ENCODE peak calls at places on chromosomes 16 and 17, in six cellular contexts. N is A549, F is endothelial cell of umbilical vein, P is K562, E is WTC11, W is HepG2. K is an unnamed sample.
A peak's percentile ranks its signal among the peaks of the same experiment; 100 is the strongest.

GRCh38 chr16:2964416-2965223 is 545 bp downstream of the KREMEN2 start:
- DNase-seq in N (peak; percentile 84), F (no peak), P (peak; percentile 92), E (peak; percentile 98), W (peak; percentile 74), K (no peak)

GRCh38 chr17:66540131-66540781 is 237.8 kb downstream of the PRKCA start:
- DNase-seq in N (no peak), F (no peak), P (no peak), E (peak; percentile 46), W (peak; percentile 72), K (no peak)

GRCh38 chr16:58931436-58931835 is 197.3 kb upstream of the GOT2 start:
- DNase-seq in N (no peak), F (no peak), P (no peak), E (no peak), W (no peak), K (no peak)

GRCh38 chr17:7589891-7590611 is at the start of gene SOX15:
- DNase-seq in N (no peak), F (no peak), P (no peak), E (peak; percentile 71), W (no peak), K (peak; percentile 79)

GRCh38 chr17:76811028-76811427 is 57.2 kb upstream of the MGAT5B start:
- DNase-seq in N (no peak), F (no peak), P (no peak), E (no peak), W (no peak), K (no peak)

GRCh38 chr17:18028684-18029540 is 10.1 kb downstream of the ATPAF2 start:
- DNase-seq in N (no peak), F (no peak), P (no peak), E (no peak), W (no peak), K (no peak)

GRCh38 chr17:55005520-55005919 is 37.0 kb downstream of the STXBP4 start:
- DNase-seq in N (peak; percentile 58), F (peak; percentile 35), P (peak; percentile 47), E (peak; percentile 30), W (peak; percentile 40), K (no peak)

GRCh38 chr17:82461827-82462524 is 3.4 kb downstream of the NARF start:
- DNase-seq in N (no peak), F (no peak), P (peak; percentile 98), E (no peak), W (peak; percentile 90), K (no peak)

GRCh38 chr16:85381738-85382592 is 231.2 kb upstream of the GSE1 start:
- DNase-seq in N (no peak), F (peak; percentile 52), P (peak; percentile 100), E (no peak), W (no peak), K (no peak)

GRCh38 chr17:17504341-17505140 is 8.3 kb upstream of the RASD1 start:
- DNase-seq in N (no peak), F (no peak), P (no peak), E (no peak), W (no peak), K (no peak)

DNA sequence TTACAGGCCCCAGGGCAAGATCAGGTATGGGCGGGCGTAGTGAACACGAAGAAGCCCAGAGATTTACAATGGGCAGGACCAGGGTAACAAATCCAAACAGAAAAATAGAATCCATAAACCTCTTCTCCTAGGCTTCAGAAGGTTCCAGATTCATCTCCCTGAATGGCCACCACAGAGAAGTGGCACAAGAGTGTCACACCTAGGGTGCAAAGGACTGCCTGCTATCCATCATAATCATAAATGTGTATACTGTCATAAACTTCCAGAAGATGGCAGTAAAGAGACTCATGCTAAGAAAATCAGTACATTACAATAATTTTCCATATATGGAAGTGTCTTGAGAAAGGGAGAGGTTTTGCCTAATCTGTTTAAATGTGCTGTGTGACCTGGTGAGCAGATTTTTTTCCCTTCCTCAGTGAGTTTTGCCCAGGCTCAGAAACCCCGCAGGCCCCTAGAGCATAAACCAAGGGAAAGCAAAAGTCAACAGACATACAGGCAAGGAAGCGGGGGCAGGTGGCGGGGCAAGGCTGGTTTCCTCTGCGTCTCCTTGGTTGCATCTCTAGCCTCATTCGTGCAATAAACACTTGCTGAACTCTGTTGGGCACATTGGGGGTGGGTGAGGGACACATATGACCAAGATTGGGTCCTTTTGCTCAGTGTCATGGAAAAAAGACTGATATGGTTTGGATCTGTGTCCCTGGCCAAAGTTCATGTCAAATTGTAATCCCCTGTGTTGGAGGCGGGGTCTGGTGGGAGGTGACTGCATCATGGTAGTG is 92.0 kb upstream of the CDH5 start:
- DNase-seq in N (peak; percentile 44), F (peak; percentile 43), P (peak; percentile 14), E (no peak), W (peak; percentile 20), K (no peak)
- TF ChIP-seq JUN in N (no peak), F (no peak), P (no peak), E (no peak), W (no peak), K (no peak)

GRCh38 chr17:71329310-71330098 is 791.3 kb upstream of the SOX9 start:
- DNase-seq in N (no peak), F (no peak), P (no peak), E (no peak), W (no peak), K (no peak)

GRCh38 chr17:71330099-71330375 is 790.8 kb upstream of the SOX9 start:
- DNase-seq in N (no peak), F (no peak), P (no peak), E (no peak), W (no peak), K (no peak)

GRCh38 chr17:71325886-71326285 is 794.9 kb upstream of the SOX9 start:
- DNase-seq in N (no peak), F (no peak), P (no peak), E (no peak), W (no peak), K (no peak)

GRCh38 chr17:71325117-71325516 is 795.7 kb upstream of the SOX9 start:
- DNase-seq in N (no peak), F (no peak), P (no peak), E (no peak), W (no peak), K (no peak)

DNA sequence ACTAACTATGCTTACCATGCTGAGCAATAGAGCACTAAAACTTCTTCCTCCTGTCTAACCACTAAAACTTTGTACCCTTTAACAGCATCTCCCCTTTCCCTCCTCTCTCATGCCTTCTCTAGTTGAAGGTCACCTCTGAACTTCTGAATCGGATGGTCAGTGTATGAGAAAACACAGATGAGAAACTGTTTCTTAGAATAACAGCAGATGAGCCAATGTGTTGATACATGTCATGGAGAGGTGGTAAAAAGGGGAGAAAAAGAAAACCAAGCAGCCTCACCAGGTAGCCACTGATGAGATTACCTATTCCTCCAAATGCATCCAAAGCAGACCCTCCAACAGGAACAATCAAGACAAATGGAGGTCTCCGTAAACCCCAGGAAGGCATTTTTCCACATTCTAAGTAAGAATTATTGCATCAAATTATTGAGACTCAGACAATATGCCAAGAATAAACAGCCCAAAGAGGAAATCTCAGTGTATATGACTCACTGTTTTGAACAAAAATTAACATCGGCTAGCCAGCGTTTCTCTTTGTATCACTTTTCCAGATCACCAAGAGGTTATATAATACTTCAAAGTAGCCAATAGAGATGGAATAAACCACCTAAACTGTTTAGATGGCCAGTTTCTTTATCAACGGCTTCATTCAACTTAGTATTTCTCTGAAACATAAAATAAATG is 793.3 kb upstream of the SOX9 start:
- DNase-seq in N (no peak), F (no peak), P (no peak), E (no peak), W (no peak), K (no peak)
- TF ChIP-seq JUN in N (no peak), F (no peak), P (no peak), E (no peak), W (no peak), K (no peak)

GRCh38 chr16:66481943-66482390 is 54.9 kb downstream of the BEAN1 start:
- DNase-seq in N (no peak), F (no peak), P (no peak), E (no peak), W (no peak), K (no peak)

GRCh38 chr16:66484453-66485213 is 57.5 kb downstream of the BEAN1 start:
- DNase-seq in N (peak; percentile 19), F (no peak), P (peak; percentile 21), E (no peak), W (no peak), K (no peak)

GRCh38 chr16:66485361-66485760 is 58.3 kb downstream of the BEAN1 start:
- DNase-seq in N (no peak), F (no peak), P (no peak), E (no peak), W (no peak), K (no peak)

GRCh38 chr16:66486199-66486772 is 59.2 kb downstream of the BEAN1 start:
- DNase-seq in N (no peak), F (no peak), P (no peak), E (no peak), W (no peak), K (no peak)

GRCh38 chr16:66483689-66484452 is 56.8 kb downstream of the BEAN1 start:
- DNase-seq in N (peak; percentile 80), F (peak; percentile 79), P (peak; percentile 81), E (peak; percentile 91), W (peak; percentile 69), K (peak; percentile 95)
- TF ChIP-seq JUN in N (no peak), F (no peak), P (no peak), E (no peak), W (no peak), K (no peak)

GRCh38 chr17:31554930-31555329 is 163.5 kb downstream of the RAB11FIP4 start:
- DNase-seq in N (no peak), F (no peak), P (no peak), E (no peak), W (no peak), K (no peak)
- TF ChIP-seq JUN in N (no peak), F (no peak), P (no peak), E (no peak), W (no peak), K (no peak)

GRCh38 chr16:87860553-87861299 is 8.6 kb downstream of the SLC7A5 start:
- DNase-seq in N (peak; percentile 82), F (peak; percentile 38), P (peak; percentile 78), E (no peak), W (peak; percentile 84), K (no peak)
- TF ChIP-seq JUN in N (peak; percentile 56), F (no peak), P (no peak), E (no peak), W (peak; percentile 49), K (no peak)

GRCh38 chr16:69048328-69049120 is 56.9 kb upstream of the HAS3 start:
- DNase-seq in N (no peak), F (no peak), P (no peak), E (no peak), W (no peak), K (no peak)
- TF ChIP-seq JUN in N (no peak), F (no peak), P (no peak), E (no peak), W (no peak), K (no peak)

GRCh38 chr17:58270476-58271290 is 10.1 kb downstream of the MPO start:
- DNase-seq in N (no peak), F (no peak), P (peak; percentile 31), E (peak; percentile 45), W (no peak), K (no peak)
- TF ChIP-seq JUN in N (no peak), F (no peak), P (no peak), E (no peak), W (no peak), K (no peak)

K was measured in H1.